ENCODE peak calls at places on chromosome 7, in eight cellular contexts. I, J, L, B, V, X, E and H are unnamed samples.
A peak's percentile ranks its signal among the peaks of the same experiment; 100 is the strongest.

GRCh38 chr7:50267525-50268041 is 36.9 kb upstream of the IKZF1 start:
- DNase-seq in E (no peak), J (no peak), I (no peak), V (no peak), B (no peak), L (no peak), X (no peak), H (no peak)

GRCh38 chr7:135923700-135924261 is 53.4 kb downstream of the MTPN start:
- DNase-seq in J (peak; percentile 80), E (peak; percentile 80), V (peak; percentile 76), I (no peak), B (peak; percentile 12), X (no peak), L (peak; percentile 74), H (peak; percentile 11)

GRCh38 chr7:20647908-20648776 is 32.7 kb downstream of the ABCB5 start:
- DNase-seq in V (peak; percentile 20), L (no peak), E (peak; percentile 76), X (no peak), B (peak; percentile 33), I (no peak), J (peak; percentile 53), H (no peak)

GRCh38 chr7:7099584-7100014 is 82.7 kb upstream of the C1GALT1 start:
- DNase-seq in X (peak; percentile 83), L (peak; percentile 73), J (peak; percentile 100), I (peak; percentile 63), B (peak; percentile 95), E (peak; percentile 98), V (peak; percentile 97), H (peak; percentile 92)

GRCh38 chr7:15508258-15508657 is 53.6 kb downstream of the AGMO start:
- DNase-seq in J (peak; percentile 27), L (no peak), V (peak; percentile 10), E (no peak), X (no peak), B (peak; percentile 24), I (peak; percentile 87), H (no peak)

GRCh38 chr7:2666130-2666529 is 21.9 kb upstream of the AMZ1 start:
- DNase-seq in E (no peak), J (no peak), I (no peak), B (no peak), L (no peak), V (no peak), X (no peak), H (no peak)

GRCh38 chr7:76257973-76258372 is 44.5 kb upstream of the HSPB1 start:
- DNase-seq in I (no peak), J (no peak), B (no peak), E (no peak), V (no peak), L (no peak), X (no peak), H (no peak)

GRCh38 chr7:31003721-31004120 is 40.0 kb downstream of the GHRHR start:
- DNase-seq in J (no peak), E (no peak), I (no peak), V (no peak), L (no peak), B (no peak), X (peak; percentile 19), H (no peak)

GRCh38 chr7:121908042-121908441 is 35.1 kb downstream of the PTPRZ1 start:
- DNase-seq in I (no peak), X (no peak), V (no peak), B (no peak), L (no peak), E (no peak), J (no peak), H (no peak)

GRCh38 chr7:151320263-151320845 is 21.3 kb upstream of the NUB1 start:
- DNase-seq in V (no peak), I (no peak), X (no peak), J (no peak), E (no peak), B (no peak), L (no peak), H (no peak)

GRCh38 chr7:18693401-18693800 is 197.9 kb downstream of the HDAC9 start:
- DNase-seq in L (peak; percentile 22), J (peak; percentile 70), E (peak; percentile 37), X (no peak), B (peak; percentile 22), V (peak; percentile 93), I (peak; percentile 36), H (peak; percentile 6)

GRCh38 chr7:138491612-138492386 is 31.7 kb downstream of the TRIM24 start:
- DNase-seq in J (no peak), B (no peak), L (no peak), X (no peak), V (peak; percentile 38), E (no peak), I (no peak), H (no peak)